ENCODE peak calls at places on chromosome 16, in seven cellular contexts. One of them, this sample, is unnamed.

GRCh38 chr16:49189286-49189685 is 92.4 kb downstream of the CBLN1 start:
- DNase-seq in Peyer's patch: no peak
- DNase-seq in astrocyte of the cerebellum: no peak
- DNase-seq in GM06990: no peak
- DNase-seq in psoas muscle: no peak
- DNase-seq in fibroblast of mammary gland: no peak
- DNase-seq in brain microvascular endothelial cell: peak; percentile 2
- DNase-seq in this sample: no peak

GRCh38 chr16:12188674-12189249 is 212.2 kb downstream of the SNX29 start:
- DNase-seq in psoas muscle: no peak
- DNase-seq in astrocyte of the cerebellum: no peak
- DNase-seq in Peyer's patch: no peak
- DNase-seq in brain microvascular endothelial cell: no peak
- DNase-seq in fibroblast of mammary gland: no peak
- DNase-seq in GM06990: no peak
- DNase-seq in this sample: no peak

GRCh38 chr16:62038646-62039045 is 2.4 kb upstream of the CDH8 start:
- DNase-seq in fibroblast of mammary gland: no peak
- DNase-seq in astrocyte of the cerebellum: no peak
- DNase-seq in GM06990: no peak
- DNase-seq in psoas muscle: no peak
- DNase-seq in Peyer's patch: no peak
- DNase-seq in brain microvascular endothelial cell: no peak
- DNase-seq in this sample: no peak

GRCh38 chr16:84312783-84313382 is 18.2 kb downstream of the WFDC1 start:
- DNase-seq in astrocyte of the cerebellum: no peak
- DNase-seq in GM06990: no peak
- DNase-seq in psoas muscle: no peak
- DNase-seq in Peyer's patch: no peak
- DNase-seq in brain microvascular endothelial cell: no peak
- DNase-seq in fibroblast of mammary gland: no peak
- DNase-seq in this sample: no peak

GRCh38 chr16:57082664-57083063 is 9.7 kb upstream of the CPNE2 start:
- DNase-seq in Peyer's patch: no peak
- DNase-seq in brain microvascular endothelial cell: no peak
- DNase-seq in astrocyte of the cerebellum: no peak
- DNase-seq in psoas muscle: no peak
- DNase-seq in GM06990: no peak
- DNase-seq in fibroblast of mammary gland: no peak
- DNase-seq in this sample: no peak

GRCh38 chr16:78146807-78147206 is 47.4 kb downstream of the WWOX start:
- DNase-seq in GM06990: no peak
- DNase-seq in astrocyte of the cerebellum: no peak
- DNase-seq in brain microvascular endothelial cell: no peak
- DNase-seq in psoas muscle: no peak
- DNase-seq in Peyer's patch: no peak
- DNase-seq in fibroblast of mammary gland: no peak
- DNase-seq in this sample: no peak

GRCh38 chr16:69936252-69936651 is 14.9 kb upstream of the CLEC18A start:
- DNase-seq in Peyer's patch: peak; percentile 13
- DNase-seq in GM06990: no peak
- DNase-seq in psoas muscle: no peak
- DNase-seq in fibroblast of mammary gland: no peak
- DNase-seq in brain microvascular endothelial cell: no peak
- DNase-seq in astrocyte of the cerebellum: no peak
- DNase-seq in this sample: no peak

GRCh38 chr16:8730335-8730915 is 56.0 kb downstream of the ABAT start:
- DNase-seq in psoas muscle: no peak
- DNase-seq in Peyer's patch: no peak
- DNase-seq in astrocyte of the cerebellum: no peak
- DNase-seq in brain microvascular endothelial cell: no peak
- DNase-seq in fibroblast of mammary gland: no peak
- DNase-seq in GM06990: no peak
- DNase-seq in this sample: no peak

GRCh38 chr16:67186550-67186950 is 2.8 kb upstream of the MATCAP1 start:
- DNase-seq in astrocyte of the cerebellum: no peak
- DNase-seq in fibroblast of mammary gland: no peak
- DNase-seq in Peyer's patch: no peak
- DNase-seq in psoas muscle: no peak
- DNase-seq in brain microvascular endothelial cell: no peak
- DNase-seq in GM06990: no peak
- DNase-seq in this sample: no peak

GRCh38 chr16:23148513-23149266 is 562 bp downstream of the USP31 start:
- DNase-seq in GM06990: peak; percentile 75
- DNase-seq in psoas muscle: peak; percentile 84
- DNase-seq in Peyer's patch: peak; percentile 40
- DNase-seq in astrocyte of the cerebellum: no peak
- DNase-seq in brain microvascular endothelial cell: no peak
- DNase-seq in fibroblast of mammary gland: peak; percentile 48
- DNase-seq in this sample: peak; percentile 64

GRCh38 chr16:6725634-6726331 is 606.9 kb upstream of the RBFOX1 start:
- DNase-seq in Peyer's patch: no peak
- DNase-seq in fibroblast of mammary gland: no peak
- DNase-seq in GM06990: no peak
- DNase-seq in brain microvascular endothelial cell: no peak
- DNase-seq in astrocyte of the cerebellum: no peak
- DNase-seq in psoas muscle: no peak
- DNase-seq in this sample: no peak

GRCh38 chr16:78072275-78072674 is 27.2 kb upstream of the WWOX start:
- DNase-seq in GM06990: no peak
- DNase-seq in brain microvascular endothelial cell: no peak
- DNase-seq in Peyer's patch: no peak
- DNase-seq in fibroblast of mammary gland: no peak
- DNase-seq in psoas muscle: no peak
- DNase-seq in astrocyte of the cerebellum: no peak
- DNase-seq in this sample: no peak

GRCh38 chr16:84379731-84380369 is 11.5 kb downstream of the ATP2C2 start:
- DNase-seq in Peyer's patch: no peak
- DNase-seq in fibroblast of mammary gland: no peak
- DNase-seq in brain microvascular endothelial cell: no peak
- DNase-seq in GM06990: no peak
- DNase-seq in psoas muscle: no peak
- DNase-seq in astrocyte of the cerebellum: no peak
- DNase-seq in this sample: no peak

GRCh38 chr16:83992624-83993023 is 24.6 kb downstream of the NECAB2 start:
- DNase-seq in brain microvascular endothelial cell: peak; percentile 53
- DNase-seq in GM06990: no peak
- DNase-seq in Peyer's patch: no peak
- DNase-seq in astrocyte of the cerebellum: peak; percentile 71
- DNase-seq in psoas muscle: no peak
- DNase-seq in fibroblast of mammary gland: peak; percentile 88
- DNase-seq in this sample: peak; percentile 70

GRCh38 chr16:79613009-79613408 is 12.5 kb upstream of the MAF start:
- DNase-seq in brain microvascular endothelial cell: no peak
- DNase-seq in fibroblast of mammary gland: peak; percentile 55
- DNase-seq in GM06990: no peak
- DNase-seq in Peyer's patch: no peak
- DNase-seq in astrocyte of the cerebellum: no peak
- DNase-seq in psoas muscle: no peak
- DNase-seq in this sample: no peak

GRCh38 chr16:55559233-55559632 is 7.3 kb upstream of the CAPNS2 start:
- DNase-seq in fibroblast of mammary gland: peak; percentile 17
- DNase-seq in astrocyte of the cerebellum: no peak
- DNase-seq in Peyer's patch: no peak
- DNase-seq in GM06990: no peak
- DNase-seq in brain microvascular endothelial cell: no peak
- DNase-seq in psoas muscle: no peak
- DNase-seq in this sample: no peak

GRCh38 chr16:25734473-25735100 is 42.8 kb downstream of the HS3ST4 start:
- DNase-seq in astrocyte of the cerebellum: no peak
- DNase-seq in brain microvascular endothelial cell: no peak
- DNase-seq in GM06990: no peak
- DNase-seq in psoas muscle: no peak
- DNase-seq in fibroblast of mammary gland: no peak
- DNase-seq in Peyer's patch: no peak
- DNase-seq in this sample: no peak
- H3K4me3 ChIP-seq in astrocyte of the cerebellum: no peak overlapping the region
- H3K4me3 ChIP-seq in brain microvascular endothelial cell: no peak overlapping the region
- H3K4me3 ChIP-seq in GM06990: no peak overlapping the region
- H3K4me3 ChIP-seq in psoas muscle: no peak overlapping the region
- H3K4me3 ChIP-seq in fibroblast of mammary gland: no peak overlapping the region
- H3K4me3 ChIP-seq in Peyer's patch: no peak overlapping the region
- H3K4me3 ChIP-seq in this sample: no peak overlapping the region

GRCh38 chr16:733382-734207 is 6.7 kb downstream of the HAGHL start:
- DNase-seq in GM06990: peak; percentile 26
- DNase-seq in psoas muscle: no peak
- DNase-seq in fibroblast of mammary gland: no peak
- DNase-seq in brain microvascular endothelial cell: no peak
- DNase-seq in astrocyte of the cerebellum: no peak
- DNase-seq in Peyer's patch: no peak
- DNase-seq in this sample: no peak

GRCh38 chr16:730666-731509 is 4.0 kb downstream of the HAGHL start:
- DNase-seq in GM06990: peak; percentile 10
- DNase-seq in astrocyte of the cerebellum: no peak
- DNase-seq in brain microvascular endothelial cell: no peak
- DNase-seq in fibroblast of mammary gland: no peak
- DNase-seq in psoas muscle: no peak
- DNase-seq in Peyer's patch: no peak
- DNase-seq in this sample: no peak

GRCh38 chr16:734208-734980 is 6.4 kb downstream of the CIAO3 start:
- DNase-seq in brain microvascular endothelial cell: no peak
- DNase-seq in GM06990: peak; percentile 13
- DNase-seq in Peyer's patch: no peak
- DNase-seq in psoas muscle: no peak
- DNase-seq in fibroblast of mammary gland: no peak
- DNase-seq in astrocyte of the cerebellum: no peak
- DNase-seq in this sample: peak; percentile 19

GRCh38 chr16:732332-732731 is 5.4 kb downstream of the HAGHL start:
- DNase-seq in psoas muscle: no peak
- DNase-seq in GM06990: no peak
- DNase-seq in Peyer's patch: no peak
- DNase-seq in astrocyte of the cerebellum: no peak
- DNase-seq in brain microvascular endothelial cell: no peak
- DNase-seq in fibroblast of mammary gland: no peak
- DNase-seq in this sample: no peak

DNA sequence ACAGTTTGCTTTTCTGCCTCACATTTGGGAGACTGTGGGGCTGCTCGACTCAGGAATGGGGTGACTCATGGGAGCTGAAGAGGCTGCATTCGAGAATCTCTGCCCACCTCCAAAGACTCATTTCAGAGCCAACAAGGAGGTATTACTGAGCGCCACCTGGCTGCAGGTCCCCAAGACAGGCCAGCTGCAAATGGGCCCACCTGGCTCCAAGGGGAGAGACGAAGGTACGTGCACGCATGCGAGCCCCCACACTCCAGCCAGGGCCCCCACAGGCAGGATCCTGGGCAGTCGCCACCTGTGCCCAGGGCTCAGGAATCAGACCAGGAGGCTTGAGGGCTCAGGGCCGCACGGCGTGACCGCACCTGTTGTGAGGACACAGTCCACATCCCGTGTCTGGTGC is 6.0 kb downstream of the HAGHL start:
- DNase-seq in brain microvascular endothelial cell: no peak
- DNase-seq in fibroblast of mammary gland: no peak
- DNase-seq in Peyer's patch: no peak
- DNase-seq in psoas muscle: no peak
- DNase-seq in astrocyte of the cerebellum: no peak
- DNase-seq in GM06990: peak; percentile 15
- DNase-seq in this sample: no peak
- TF ChIP-seq CTCF in brain microvascular endothelial cell: no peak
- TF ChIP-seq CTCF in fibroblast of mammary gland: no peak
- TF ChIP-seq CTCF in Peyer's patch: no peak
- TF ChIP-seq CTCF in psoas muscle: no peak
- TF ChIP-seq CTCF in astrocyte of the cerebellum: no peak
- TF ChIP-seq CTCF in GM06990: no peak
- TF ChIP-seq CTCF in this sample: no peak

DNA sequence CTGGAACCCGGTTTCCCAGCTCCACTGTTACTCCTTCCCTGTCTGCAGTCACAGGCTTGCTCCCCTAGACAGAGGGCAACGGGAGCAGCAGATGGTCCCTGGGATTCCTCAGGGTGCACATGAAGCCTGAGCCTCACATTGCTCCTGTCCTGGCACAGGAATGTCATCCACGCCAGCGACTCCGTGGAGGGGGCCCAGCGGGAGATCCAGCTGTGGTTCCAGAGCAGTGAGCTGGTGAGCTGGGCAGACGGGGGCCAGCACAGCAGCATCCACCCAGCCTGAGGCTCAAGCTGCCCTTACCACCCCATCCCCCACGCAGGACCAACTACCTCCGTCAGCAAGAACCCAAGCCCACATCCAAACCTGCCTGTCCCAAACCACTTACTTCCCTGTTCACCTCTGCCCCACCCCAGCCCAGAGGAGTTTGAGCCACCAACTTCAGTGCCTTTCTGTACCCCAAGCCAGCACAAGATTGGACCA is 1.6 kb upstream of the DECR2 start:
- DNase-seq in brain microvascular endothelial cell: no peak
- DNase-seq in GM06990: no peak
- DNase-seq in Peyer's patch: no peak
- DNase-seq in psoas muscle: no peak
- DNase-seq in fibroblast of mammary gland: no peak
- DNase-seq in astrocyte of the cerebellum: no peak
- DNase-seq in this sample: no peak
- H3K4me3 ChIP-seq in brain microvascular endothelial cell: peak overlapping the region; percentile 77
- H3K4me3 ChIP-seq in GM06990: peak overlapping the region; percentile 93
- H3K4me3 ChIP-seq in Peyer's patch: no peak overlapping the region
- H3K4me3 ChIP-seq in psoas muscle: peak overlapping the region; percentile 76
- H3K4me3 ChIP-seq in fibroblast of mammary gland: no peak overlapping the region
- H3K4me3 ChIP-seq in astrocyte of the cerebellum: peak overlapping the region; percentile 73
- H3K4me3 ChIP-seq in this sample: peak overlapping the region; percentile 91

DNA sequence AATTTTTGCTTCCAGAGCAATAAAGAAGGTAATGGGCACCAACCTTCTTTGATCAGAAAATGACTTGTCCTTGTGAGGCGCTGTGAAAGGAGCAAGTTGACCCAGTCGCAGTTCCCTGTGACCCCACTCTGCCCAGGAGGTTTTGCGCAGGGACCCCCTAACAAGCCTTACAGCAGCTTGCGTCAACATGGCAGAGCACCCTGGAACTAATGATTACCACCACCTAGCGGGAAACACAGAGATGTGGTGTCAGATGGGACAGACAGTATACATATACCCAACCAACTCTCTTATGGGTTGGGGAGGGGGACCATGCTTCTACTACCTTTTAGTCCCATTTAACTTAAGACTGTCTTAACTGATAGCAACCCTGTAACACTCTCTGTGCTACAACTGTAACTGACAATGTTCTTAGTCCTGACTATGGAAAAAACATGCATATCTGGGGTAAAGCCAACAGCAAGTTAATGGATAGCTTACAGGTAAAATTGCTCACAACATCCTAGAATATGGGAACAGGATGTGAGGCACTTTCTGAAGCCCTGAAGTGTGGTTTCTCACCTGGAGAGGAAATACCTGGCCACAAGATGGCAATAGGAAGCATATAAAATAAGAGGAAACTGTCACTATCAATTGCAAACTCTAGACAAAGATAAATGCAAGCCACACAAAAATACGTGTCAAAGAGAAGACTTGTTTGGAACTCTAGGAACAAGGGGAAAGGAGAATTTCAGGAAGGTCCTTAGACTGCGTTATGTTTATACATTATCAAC is 3.0 kb downstream of the KARS1 start:
- DNase-seq in brain microvascular endothelial cell: no peak
- DNase-seq in psoas muscle: no peak
- DNase-seq in GM06990: no peak
- DNase-seq in astrocyte of the cerebellum: no peak
- DNase-seq in Peyer's patch: no peak
- DNase-seq in fibroblast of mammary gland: no peak
- DNase-seq in this sample: no peak
- TF ChIP-seq CTCF in brain microvascular endothelial cell: no peak
- TF ChIP-seq CTCF in psoas muscle: no peak
- TF ChIP-seq CTCF in GM06990: no peak
- TF ChIP-seq CTCF in astrocyte of the cerebellum: no peak
- TF ChIP-seq CTCF in Peyer's patch: peak; percentile 45
- TF ChIP-seq CTCF in fibroblast of mammary gland: no peak
- TF ChIP-seq CTCF in this sample: no peak

GRCh38 chr16:14434860-14435259 is 195.2 kb downstream of the PARN start:
- DNase-seq in brain microvascular endothelial cell: no peak
- DNase-seq in fibroblast of mammary gland: no peak
- DNase-seq in astrocyte of the cerebellum: no peak
- DNase-seq in GM06990: no peak
- DNase-seq in Peyer's patch: no peak
- DNase-seq in psoas muscle: no peak
- DNase-seq in this sample: no peak
- H3K4me3 ChIP-seq in brain microvascular endothelial cell: no peak overlapping the region
- H3K4me3 ChIP-seq in fibroblast of mammary gland: no peak overlapping the region
- H3K4me3 ChIP-seq in astrocyte of the cerebellum: no peak overlapping the region
- H3K4me3 ChIP-seq in GM06990: no peak overlapping the region
- H3K4me3 ChIP-seq in Peyer's patch: no peak overlapping the region
- H3K4me3 ChIP-seq in psoas muscle: no peak overlapping the region
- H3K4me3 ChIP-seq in this sample: no peak overlapping the region

This sample was measured in heart right ventricle.